ENCODE peak calls at places on chromosome 13, in six cellular contexts. D is KG1; P is foreskin fibroblast; X is T-helper 17 cell; H is AG09319; Q is activated CD4-positive, alpha-beta T cell treated with anti-CD3 and anti-CD28 coated beads, Interleukin-2, amount 50 U/mL, for 48 hours. J is an unnamed sample.

GRCh38 chr13:95341441-95341840 is 40.2 kb upstream of the ABCC4 start:
- DNase-seq in D (no peak), H (no peak), P (no peak), X (no peak), Q (no peak), J (no peak)

GRCh38 chr13:89726690-89727435 is 1620.6 kb upstream of the MIR17HG start:
- DNase-seq in Q (no peak), D (no peak), X (no peak), H (no peak), P (no peak), J (no peak)

GRCh38 chr13:100828226-100828625 is 153.6 kb upstream of the TMTC4 start:
- DNase-seq in Q (no peak), P (no peak), D (no peak), H (no peak), X (no peak), J (no peak)

GRCh38 chr13:37640499-37640898 is 41.9 kb upstream of the POSTN start:
- DNase-seq in H (peak; percentile 46), D (no peak), X (no peak), P (peak; percentile 65), Q (no peak), J (peak; percentile 3)

GRCh38 chr13:27396252-27396846 is 28.1 kb upstream of the GTF3A start:
- DNase-seq in D (no peak), X (no peak), H (no peak), Q (no peak), P (no peak), J (no peak)

GRCh38 chr13:32504263-32504662 is 34.3 kb downstream of the N4BP2L2 start:
- DNase-seq in X (no peak), H (no peak), Q (no peak), D (no peak), P (no peak), J (no peak)

GRCh38 chr13:106753241-106753640 is 185.3 kb upstream of the ARGLU1 start:
- DNase-seq in D (no peak), H (no peak), Q (no peak), X (no peak), P (no peak), J (no peak)

GRCh38 chr13:65453982-65454381 is 1776.2 kb downstream of the PCDH9 start:
- DNase-seq in P (no peak), D (no peak), Q (no peak), H (no peak), X (no peak), J (no peak)

GRCh38 chr13:30376426-30377311 is 45.6 kb upstream of the UBE2L5 start:
- DNase-seq in P (no peak), X (peak; percentile 53), H (no peak), D (peak; percentile 66), Q (peak; percentile 68), J (no peak)

GRCh38 chr13:75635101-75635620 is 969 bp upstream of the LMO7 start:
- DNase-seq in X (no peak), D (no peak), Q (no peak), P (no peak), H (no peak), J (no peak)

GRCh38 chr13:78603240-78603947 is at the start of gene POU4F1:
- DNase-seq in D (no peak), X (peak; percentile 46), Q (peak; percentile 75), P (no peak), H (no peak), J (peak; percentile 92)

J was measured in K562.